ENCODE peak calls at places on chromosome 2, in ten cellular contexts. N is CD8-positive, alpha-beta T cell; M is IMR-90; L is H1; H is fibroblast of lung; B is psoas muscle; R is upper lobe of left lung; U is mammary epithelial cell; X is lung; S is AG04450. W is an unnamed sample.

GRCh38 chr2:214574077-214574775 is 163.4 kb downstream of the VWC2L start:
- DNase-seq in S (no peak), M (no peak), B (no peak), N (no peak), H (no peak), L (no peak), U (no peak), X (no peak), R (no peak), W (no peak)

GRCh38 chr2:159399716-159400525 is 113.4 kb upstream of the WDSUB1 start:
- DNase-seq in X (no peak), U (peak), L (no peak), H (peak), R (no peak), N (no peak), B (no peak), M (peak), S (peak), W (no peak)

GRCh38 chr2:126895336-126895735 is 3.4 kb upstream of the TEX51 start:
- DNase-seq in L (no peak), B (no peak), S (no peak), H (no peak), R (no peak), X (no peak), N (no peak), U (no peak), M (no peak), W (no peak)

GRCh38 chr2:151729416-151729811 is 4.9 kb downstream of the NEB start:
- DNase-seq in L (no peak), N (no peak), M (no peak), R (no peak), U (no peak), S (no peak), B (no peak), H (no peak), X (no peak), W (no peak)

GRCh38 chr2:240622631-240623235 is 2.5 kb upstream of the GPR35 start:
- DNase-seq in H (peak), M (no peak), N (no peak), X (no peak), R (peak), U (no peak), S (no peak), L (no peak), B (peak), W (peak)

GRCh38 chr2:32937602-32938450 is 8.9 kb upstream of the LTBP1 start:
- DNase-seq in U (peak), H (peak), R (no peak), L (peak), B (no peak), X (no peak), N (no peak), M (peak), S (no peak), W (no peak)

GRCh38 chr2:140580799-140581198 is 1550.0 kb downstream of the LRP1B start:
- DNase-seq in R (no peak), M (no peak), S (no peak), H (peak), L (no peak), U (no peak), X (no peak), B (no peak), N (no peak), W (no peak)

GRCh38 chr2:70978388-70979357 is at the start of gene ANKRD53:
- DNase-seq in N (no peak), S (no peak), U (peak), H (peak), X (peak), L (peak), M (no peak), B (peak), R (peak), W (peak)

GRCh38 chr2:129334128-129334527 is 645.3 kb upstream of the RAB6C start:
- DNase-seq in S (no peak), U (no peak), H (no peak), N (no peak), M (no peak), L (no peak), B (no peak), X (no peak), R (no peak), W (no peak)

GRCh38 chr2:26008851-26009566 is 24.9 kb upstream of the RAB10 start:
- DNase-seq in N (no peak), L (no peak), H (peak), R (no peak), X (peak), U (peak), M (peak), B (peak), S (peak), W (peak)

GRCh38 chr2:219551863-219552381 is 8.1 kb downstream of the TMEM198 start:
- DNase-seq in N (no peak), R (no peak), B (no peak), U (no peak), H (no peak), L (no peak), X (no peak), M (no peak), S (no peak), W (no peak)

GRCh38 chr2:137467246-137467862 is 496.9 kb upstream of the HNMT start:
- DNase-seq in H (no peak), X (peak), U (peak), N (no peak), L (peak), M (no peak), S (no peak), R (no peak), B (no peak), W (no peak)

GRCh38 chr2:3154146-3154545 is 223.5 kb downstream of the EIPR1 start:
- DNase-seq in H (no peak), U (no peak), R (no peak), B (no peak), S (no peak), N (no peak), X (no peak), L (no peak), M (no peak), W (no peak)

GRCh38 chr2:231172020-231172419 is 26.4 kb upstream of the ARMC9 start:
- DNase-seq in B (no peak), R (no peak), M (no peak), U (no peak), N (no peak), H (no peak), L (no peak), X (no peak), S (no peak), W (no peak)

GRCh38 chr2:200079356-200079755 is 124.0 kb downstream of the MAIP1 start:
- DNase-seq in H (no peak), B (no peak), X (no peak), M (no peak), S (no peak), R (no peak), U (no peak), N (no peak), L (no peak), W (no peak)

GRCh38 chr2:238493880-238494572 is 67.3 kb downstream of the ASB1 start:
- DNase-seq in S (no peak), L (peak), B (peak), U (no peak), R (no peak), X (no peak), M (no peak), N (no peak), H (no peak), W (peak)

GRCh38 chr2:39243469-39244123 is at the start of gene CDKL4:
- DNase-seq in X (no peak), U (no peak), R (peak), S (no peak), H (no peak), B (no peak), M (no peak), L (no peak), N (no peak), W (no peak)

GRCh38 chr2:232542715-232543467 is 3.4 kb downstream of the CHRNG start:
- DNase-seq in B (peak), M (no peak), R (peak), L (peak), N (no peak), H (no peak), U (no peak), S (no peak), X (no peak), W (no peak)

GRCh38 chr2:120737802-120738516 is 2.3 kb downstream of the GLI2 start:
- DNase-seq in H (no peak), N (no peak), X (peak), R (no peak), S (no peak), U (peak), L (peak), M (no peak), B (no peak), W (no peak)

GRCh38 chr2:132941296-132942020 is 271.5 kb upstream of the LYPD1 start:
- DNase-seq in H (no peak), R (no peak), X (no peak), M (peak), S (no peak), B (no peak), U (no peak), N (no peak), L (no peak), W (no peak)

GRCh38 chr2:15145046-15145817 is 415.9 kb downstream of the NBAS start:
- DNase-seq in L (no peak), B (no peak), X (no peak), N (no peak), U (no peak), M (no peak), H (no peak), S (no peak), R (no peak), W (no peak)

GRCh38 chr2:32249731-32250236 is 14.9 kb downstream of the NLRC4 start:
- DNase-seq in R (no peak), U (no peak), X (no peak), B (no peak), H (no peak), S (no peak), M (no peak), N (no peak), L (no peak), W (no peak)

GRCh38 chr2:110784047-110784631 is 51.8 kb downstream of the ACOXL start:
- DNase-seq in R (peak), U (no peak), H (no peak), B (no peak), L (peak), S (no peak), M (no peak), X (no peak), N (no peak), W (no peak)

GRCh38 chr2:175929850-175930249 is 72.2 kb downstream of the LNPK start:
- DNase-seq in R (no peak), M (peak), X (no peak), N (no peak), U (peak), H (peak), L (no peak), B (no peak), S (no peak), W (no peak)

GRCh38 chr2:179057737-179058136 is 7.8 kb upstream of the CCDC141 start:
- DNase-seq in R (no peak), M (no peak), B (no peak), U (no peak), N (no peak), X (no peak), L (no peak), S (no peak), H (no peak), W (no peak)

GRCh38 chr2:101064868-101065549 is 62.9 kb downstream of the RPL31 start:
- DNase-seq in L (no peak), H (peak), X (no peak), S (no peak), M (peak), U (peak), B (no peak), N (no peak), R (no peak), W (no peak)

GRCh38 chr2:223998983-223999382 is 40.1 kb downstream of the SERPINE2 start:
- DNase-seq in N (no peak), M (no peak), B (no peak), S (no peak), R (no peak), U (no peak), X (no peak), L (no peak), H (peak), W (no peak)

GRCh38 chr2:104521247-104521646 is 332.7 kb upstream of the POU3F3 start:
- DNase-seq in U (no peak), H (no peak), L (peak), X (no peak), M (no peak), B (no peak), N (no peak), S (no peak), R (no peak), W (no peak)

GRCh38 chr2:16662440-16662839 is 3.2 kb downstream of the CYRIA start:
- DNase-seq in L (no peak), B (peak), S (no peak), N (no peak), R (no peak), X (no peak), M (peak), U (peak), H (peak), W (no peak)

GRCh38 chr2:111168528-111168929 is 47.8 kb downstream of the BCL2L11 start:
- DNase-seq in M (peak), R (no peak), H (peak), S (peak), U (peak), X (no peak), L (no peak), B (peak), N (no peak), W (no peak)

GRCh38 chr2:168456526-168457176 is 579 bp downstream of the CERS6 start:
- DNase-seq in U (peak), H (no peak), R (peak), M (peak), B (peak), N (no peak), S (no peak), X (peak), L (peak), W (peak)

GRCh38 chr2:168453404-168453803 is 2.7 kb upstream of the CERS6 start:
- DNase-seq in N (no peak), M (no peak), H (no peak), S (no peak), R (no peak), X (no peak), L (no peak), U (no peak), B (no peak), W (no peak)

GRCh38 chr2:168452781-168453180 is 3.3 kb upstream of the CERS6 start:
- DNase-seq in N (no peak), L (no peak), M (no peak), H (no peak), R (no peak), U (peak), X (no peak), B (no peak), S (no peak), W (no peak)

GRCh38 chr2:168455692-168456525 is at the start of gene CERS6:
- DNase-seq in M (peak), L (peak), S (peak), B (peak), X (peak), R (peak), N (peak), U (peak), H (peak), W (peak)

GRCh38 chr2:168454737-168455691 is 1.1 kb upstream of the CERS6 start:
- DNase-seq in L (no peak), S (no peak), M (no peak), U (no peak), X (no peak), B (no peak), N (no peak), H (no peak), R (no peak), W (no peak)
- H3K4me3 ChIP-seq in L (no peak), S (peak), M (peak), U (peak), X (no peak), B (peak), N (peak), H (peak), R (peak), W (peak)

GRCh38 chr2:9286553-9287399 is 80.2 kb downstream of the ASAP2 start:
- DNase-seq in H (peak), X (no peak), M (peak), R (no peak), U (peak), B (no peak), L (no peak), S (no peak), N (no peak), W (peak)
- H3K27ac ChIP-seq in H (peak), X (no peak), M (peak), R (no peak), U (peak), B (no peak), L (no peak), S (peak), N (no peak), W (peak)

GRCh38 chr2:212894026-212894425 is 257.4 kb downstream of the IKZF2 start:
- DNase-seq in S (no peak), H (no peak), N (no peak), L (no peak), X (no peak), U (no peak), B (no peak), R (no peak), M (no peak), W (no peak)

GRCh38 chr2:212891580-212891979 is 259.8 kb downstream of the IKZF2 start:
- DNase-seq in L (no peak), B (no peak), X (no peak), R (no peak), U (no peak), S (no peak), H (no peak), M (no peak), N (no peak), W (no peak)

GRCh38 chr2:212897296-212897695 is 254.1 kb downstream of the IKZF2 start:
- DNase-seq in N (no peak), L (no peak), M (peak), H (no peak), X (no peak), U (no peak), R (no peak), B (no peak), S (no peak), W (no peak)

GRCh38 chr2:212893216-212893615 is 258.2 kb downstream of the IKZF2 start:
- DNase-seq in N (no peak), L (no peak), U (no peak), R (no peak), S (no peak), B (no peak), H (no peak), X (no peak), M (no peak), W (no peak)

DNA sequence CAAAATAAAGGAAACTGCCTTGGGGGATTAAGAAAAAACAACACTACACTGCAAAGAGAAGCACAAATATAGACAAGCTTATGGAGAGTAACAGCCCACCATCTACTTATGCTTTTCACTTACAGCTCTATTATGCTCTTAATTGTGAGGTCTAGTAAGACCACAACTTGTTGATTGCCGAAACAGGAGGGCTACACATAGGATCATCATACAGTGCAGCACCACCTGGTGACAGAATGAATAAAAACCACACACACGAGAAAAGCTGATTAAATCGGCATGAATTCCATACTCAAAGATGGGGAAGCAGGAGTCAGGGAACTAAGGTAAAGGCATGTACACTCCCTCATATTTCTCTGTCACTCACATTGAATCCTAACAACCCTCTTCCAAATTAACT is 259.2 kb downstream of the IKZF2 start:
- DNase-seq in M (peak), U (peak), X (no peak), B (no peak), L (no peak), N (no peak), R (no peak), S (peak), H (peak), W (no peak)
- TF ChIP-seq CTCF in M (peak), U (peak), X (no peak), B (peak), L (no peak), N (no peak), R (no peak), S (peak), H (peak), W (no peak)

GRCh38 chr2:161067846-161068245 is 92.4 kb upstream of the TANK start:
- DNase-seq in U (no peak), R (no peak), B (no peak), S (no peak), X (no peak), N (no peak), M (no peak), L (no peak), H (no peak), W (no peak)

GRCh38 chr2:161061786-161062185 is 98.4 kb upstream of the TANK start:
- DNase-seq in L (no peak), B (no peak), H (no peak), N (no peak), S (no peak), R (no peak), U (no peak), X (no peak), M (peak), W (no peak)

GRCh38 chr2:161059388-161059787 is 100.8 kb upstream of the TANK start:
- DNase-seq in M (no peak), B (peak), X (no peak), S (no peak), R (no peak), U (no peak), L (no peak), N (no peak), H (no peak), W (no peak)

GRCh38 chr2:161063074-161063945 is 96.9 kb upstream of the TANK start:
- DNase-seq in B (peak), L (peak), H (peak), X (peak), U (peak), R (no peak), N (peak), S (peak), M (peak), W (peak)

GRCh38 chr2:161063946-161064306 is 96.3 kb upstream of the TANK start:
- DNase-seq in M (no peak), B (no peak), X (no peak), H (no peak), R (no peak), S (no peak), N (no peak), L (no peak), U (no peak), W (no peak)
- H3K4me3 ChIP-seq in M (no peak), B (no peak), X (no peak), H (no peak), R (no peak), S (no peak), N (no peak), L (no peak), U (no peak), W (no peak)

W was measured in ascending aorta.